ENCODE peak calls at places on chromosomes 5 and 9, in nine cellular contexts. R is prostate gland; Q is colonic mucosa; V is CD4-positive, CD25-positive, alpha-beta regulatory T cell; C is aorta; Y is SJCRH30; A is tibial nerve; T is psoas muscle; J is CD8-positive, alpha-beta memory T cell. L is an unnamed sample. For H3K4me1, the result is how much of the 10 kb centered on the place peaks cover.

GRCh38 chr5:154892370-154892771 is 33.9 kb downstream of the CNOT8 start:
- DNase-seq in R (no peak), Q (no peak), V (no peak), C (no peak), Y (no peak), A (no peak), T (no peak), J (no peak), L (no peak)

GRCh38 chr5:181204561-181205401 is at the start of gene TRIM7:
- DNase-seq in R (no peak), Q (peak), V (no peak), C (peak), Y (peak), A (no peak), T (peak), J (no peak), L (no peak)

GRCh38 chr9:114174876-114175771 is 19.8 kb downstream of the COL27A1 start:
- DNase-seq in R (no peak), Q (peak), V (no peak), C (peak), Y (peak), A (no peak), T (no peak), J (no peak), L (no peak)

GRCh38 chr5:124901081-124901480 is 154.6 kb upstream of the ZNF608 start:
- DNase-seq in R (no peak), Q (no peak), V (no peak), C (no peak), Y (no peak), A (no peak), T (no peak), J (no peak), L (no peak)

GRCh38 chr5:1723476-1723875 is 76.2 kb downstream of the MRPL36 start:
- DNase-seq in R (no peak), Q (peak), V (no peak), C (peak), Y (no peak), A (no peak), T (no peak), J (no peak), L (no peak)

GRCh38 chr5:67154518-67155206 is 41.9 kb downstream of the CD180 start:
- DNase-seq in R (peak), Q (no peak), V (no peak), C (no peak), Y (no peak), A (no peak), T (no peak), J (no peak), L (no peak)

GRCh38 chr9:8660383-8660782 is 860.8 kb upstream of the DMAC1 start:
- DNase-seq in R (peak), Q (peak), V (no peak), C (no peak), Y (peak), A (peak), T (peak), J (no peak), L (no peak)

GRCh38 chr9:105656131-105656921 is 5.9 kb upstream of the TAL2 start:
- DNase-seq in R (peak), Q (peak), V (no peak), C (peak), Y (no peak), A (no peak), T (peak), J (no peak), L (no peak)

GRCh38 chr9:114953917-114954316 is 23.5 kb upstream of the TNFSF8 start:
- DNase-seq in R (peak), Q (peak), V (no peak), C (no peak), Y (no peak), A (peak), T (no peak), J (no peak), L (no peak)

GRCh38 chr5:16618138-16618897 is 1.5 kb upstream of the RETREG1 start:
- DNase-seq in R (no peak), Q (peak), V (no peak), C (no peak), Y (no peak), A (no peak), T (no peak), J (no peak), L (no peak)

DNA sequence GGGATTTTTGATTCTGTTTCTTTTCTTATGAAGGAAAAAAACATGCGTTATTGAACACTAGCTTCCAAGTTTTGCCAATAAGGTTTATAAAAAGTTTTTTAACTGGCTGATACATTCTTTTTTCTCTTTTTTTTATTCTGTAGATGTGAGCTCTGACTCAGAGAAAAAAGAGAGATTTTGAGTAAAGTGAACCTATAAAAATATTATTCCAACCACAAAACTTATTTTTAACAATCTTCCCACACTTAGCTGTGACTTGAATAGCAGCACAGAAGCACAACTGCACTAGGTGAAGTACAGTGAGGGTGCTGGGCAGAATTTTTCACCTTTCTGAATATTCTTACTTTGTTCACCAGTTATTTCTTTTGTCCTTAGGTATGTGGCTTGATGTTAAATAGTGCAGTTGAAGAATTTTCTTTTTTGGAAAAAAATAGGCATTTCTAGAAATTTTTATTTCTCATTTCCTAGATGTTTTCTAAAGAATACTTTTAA is 41.6 kb downstream of the CHSY3 start:
- DNase-seq in R (no peak), Q (no peak), V (no peak), C (no peak), Y (no peak), A (no peak), T (no peak), J (no peak), L (no peak)
- H3K27ac ChIP-seq in R (no peak), Q (no peak), V (no peak), C (no peak), Y (no peak), A (no peak), T (no peak), J (no peak), L (no peak)

GRCh38 chr5:142801495-142801871 is 31.3 kb downstream of the ARHGAP26 start:
- DNase-seq in R (no peak), Q (no peak), V (no peak), C (no peak), Y (no peak), A (no peak), T (no peak), J (no peak), L (no peak)

GRCh38 chr5:142803428-142804111 is 33.4 kb downstream of the ARHGAP26 start:
- DNase-seq in R (no peak), Q (no peak), V (no peak), C (no peak), Y (no peak), A (peak), T (peak), J (no peak), L (no peak)

GRCh38 chr5:142797420-142797819 is 27.2 kb downstream of the ARHGAP26 start:
- DNase-seq in R (no peak), Q (no peak), V (no peak), C (no peak), Y (no peak), A (no peak), T (no peak), J (peak), L (no peak)

GRCh38 chr5:142798099-142798768 is 28.1 kb downstream of the ARHGAP26 start:
- DNase-seq in R (no peak), Q (no peak), V (no peak), C (no peak), Y (no peak), A (peak), T (no peak), J (peak), L (no peak)

GRCh38 chr5:142800776-142801494 is 30.8 kb downstream of the ARHGAP26 start:
- DNase-seq in R (no peak), Q (no peak), V (no peak), C (no peak), Y (no peak), A (no peak), T (no peak), J (peak), L (no peak)
- H3K4me1 ChIP-seq in R (under half), Q (under half), V (under half), C (under half), Y (under half), A (under half), T (under half), J (half or more), L (under half)

GRCh38 chr9:137054932-137055384 is 1.1 kb upstream of the ENTPD2 start:
- DNase-seq in R (no peak), Q (no peak), V (no peak), C (no peak), Y (no peak), A (no peak), T (no peak), J (no peak), L (no peak)

GRCh38 chr9:137055385-137056364 is 1.8 kb upstream of the ENTPD2 start:
- DNase-seq in R (peak), Q (peak), V (no peak), C (peak), Y (peak), A (peak), T (peak), J (no peak), L (no peak)

GRCh38 chr9:137052998-137053943 is 590 bp downstream of the ENTPD2 start:
- DNase-seq in R (no peak), Q (no peak), V (no peak), C (no peak), Y (no peak), A (no peak), T (no peak), J (no peak), L (no peak)

GRCh38 chr9:137052293-137052692 is 1.6 kb downstream of the ENTPD2 start:
- DNase-seq in R (no peak), Q (no peak), V (no peak), C (no peak), Y (no peak), A (no peak), T (no peak), J (no peak), L (no peak)

GRCh38 chr9:137053944-137054931 is at the start of gene ENTPD2:
- DNase-seq in R (peak), Q (peak), V (peak), C (no peak), Y (no peak), A (no peak), T (no peak), J (no peak), L (peak)
- H3K4me3 ChIP-seq in R (peak), Q (peak), V (no peak), C (no peak), Y (peak), A (peak), T (peak), J (no peak), L (peak)

DNA sequence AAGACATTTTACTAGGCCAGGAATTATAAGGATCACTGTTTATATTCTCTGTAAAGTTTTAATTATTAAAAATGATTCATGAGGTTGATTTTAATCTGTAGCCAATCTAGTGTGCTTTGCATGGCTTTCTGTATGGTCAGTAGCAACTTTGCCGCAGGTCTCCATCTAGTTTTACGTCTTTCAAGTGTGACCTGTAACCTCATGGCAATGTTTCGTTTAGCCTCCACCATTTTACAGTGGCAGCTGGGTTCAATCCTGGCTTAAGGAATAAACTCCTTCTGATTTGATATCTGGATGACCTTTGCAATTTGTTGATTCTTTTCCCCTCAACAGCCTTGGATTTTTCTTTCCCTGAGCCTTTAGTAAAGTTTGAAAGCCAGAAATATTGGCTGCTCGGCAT is 434.5 kb upstream of the CDH9 start:
- DNase-seq in R (no peak), Q (no peak), V (no peak), C (no peak), Y (no peak), A (no peak), T (no peak), J (no peak), L (no peak)
- H3K27ac ChIP-seq in R (no peak), Q (no peak), V (no peak), C (no peak), Y (peak), A (no peak), T (no peak), J (no peak), L (no peak)

GRCh38 chr9:136847827-136848392 is 1.3 kb upstream of the PHPT1 start:
- DNase-seq in R (peak), Q (peak), V (peak), C (peak), Y (peak), A (peak), T (peak), J (peak), L (peak)

GRCh38 chr9:136845465-136846261 is 3.4 kb downstream of the AJM1 start:
- DNase-seq in R (no peak), Q (no peak), V (no peak), C (no peak), Y (no peak), A (no peak), T (no peak), J (no peak), L (no peak)

GRCh38 chr9:136847065-136847826 is 2.0 kb upstream of the PHPT1 start:
- DNase-seq in R (no peak), Q (peak), V (no peak), C (no peak), Y (no peak), A (peak), T (peak), J (no peak), L (no peak)

GRCh38 chr9:136844766-136845464 is 2.6 kb downstream of the AJM1 start:
- DNase-seq in R (no peak), Q (no peak), V (no peak), C (no peak), Y (no peak), A (no peak), T (no peak), J (no peak), L (no peak)

DNA sequence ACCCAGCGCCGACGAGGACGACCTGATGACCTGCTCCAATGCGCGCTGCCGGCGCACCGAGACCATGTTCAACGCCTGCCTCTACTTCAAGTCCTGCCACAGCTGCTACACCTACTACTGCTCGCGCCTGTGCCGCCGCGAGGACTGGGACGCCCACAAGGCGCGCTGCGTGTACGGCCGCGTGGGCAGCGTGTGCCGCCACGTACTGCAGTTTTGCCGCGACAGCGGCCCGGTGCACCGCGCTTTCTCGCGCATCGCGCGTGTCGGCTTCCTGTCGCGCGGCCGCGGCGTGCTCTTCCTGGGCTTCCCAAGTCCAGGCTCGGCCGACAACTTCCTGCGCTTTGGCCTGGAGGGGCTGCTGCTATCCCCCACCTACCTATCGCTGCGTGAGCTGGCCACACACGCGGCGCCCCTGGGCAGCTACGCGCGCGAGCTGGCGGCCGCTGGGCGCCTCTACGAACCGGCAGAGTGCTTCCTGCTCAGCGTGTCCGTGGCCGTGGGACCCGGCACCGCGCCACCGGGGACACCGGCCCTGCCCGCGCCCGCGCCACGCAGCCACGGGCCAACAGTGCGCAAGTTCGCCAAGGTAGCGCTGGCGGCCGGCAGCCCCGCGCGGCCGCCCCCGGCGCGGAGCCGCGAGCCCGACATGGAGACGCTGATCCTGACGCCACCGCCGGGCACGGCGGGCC is 2.7 kb upstream of the PHPT1 start:
- DNase-seq in R (no peak), Q (no peak), V (no peak), C (no peak), Y (no peak), A (no peak), T (no peak), J (no peak), L (no peak)
- H3K4me1 ChIP-seq in R (under half), Q (under half), V (half or more), C (under half), Y (under half), A (under half), T (under half), J (under half), L (under half)

DNA sequence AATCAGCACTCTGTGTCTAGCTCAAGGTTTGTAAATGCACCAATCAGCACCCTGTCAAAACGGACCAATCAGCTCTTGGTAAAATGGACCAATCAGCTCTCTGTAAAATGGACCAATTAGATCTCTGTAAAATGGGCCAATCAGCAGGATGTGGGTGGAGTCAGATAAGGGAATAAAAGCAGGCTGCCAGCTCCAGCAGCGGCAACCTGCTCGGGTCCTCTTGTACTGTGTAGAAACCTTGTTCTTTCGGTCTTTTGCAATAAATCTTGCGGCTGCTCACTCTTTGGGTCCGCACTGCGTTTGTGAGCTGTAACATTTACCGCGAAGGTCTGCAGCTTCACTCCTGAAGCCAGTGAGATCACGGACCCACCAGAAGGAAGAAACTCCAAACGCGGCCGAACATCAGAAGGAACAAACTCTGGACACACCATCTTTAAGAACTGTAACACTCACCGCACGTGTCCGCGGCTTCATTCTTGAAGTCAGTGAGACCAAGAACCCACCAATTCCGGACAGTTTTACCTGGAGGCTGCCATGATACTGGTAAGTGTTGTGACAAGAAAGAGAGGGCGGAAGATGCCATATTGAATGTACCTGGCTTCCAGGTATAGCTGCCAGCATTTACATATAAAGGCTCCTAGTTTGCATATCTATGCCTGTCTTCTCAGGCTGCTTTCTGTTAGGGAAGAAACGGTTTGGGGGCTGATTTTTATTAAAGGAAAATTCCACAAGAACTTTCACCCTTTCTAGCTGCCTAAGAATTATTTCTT is 758.5 kb upstream of the CTNND2 start:
- DNase-seq in R (no peak), Q (no peak), V (no peak), C (peak), Y (no peak), A (no peak), T (no peak), J (no peak), L (no peak)
- H3K4me3 ChIP-seq in R (no peak), Q (no peak), V (no peak), C (no peak), Y (no peak), A (no peak), T (no peak), J (no peak), L (no peak)

GRCh38 chr9:76415154-76415553 is 20.9 kb upstream of the RFK start:
- DNase-seq in R (no peak), Q (no peak), V (no peak), C (no peak), Y (no peak), A (no peak), T (no peak), J (no peak), L (no peak)

GRCh38 chr9:76412638-76413037 is 18.4 kb upstream of the RFK start:
- DNase-seq in R (no peak), Q (no peak), V (no peak), C (no peak), Y (no peak), A (no peak), T (no peak), J (no peak), L (no peak)

GRCh38 chr9:76415731-76416130 is 21.5 kb upstream of the RFK start:
- DNase-seq in R (peak), Q (no peak), V (no peak), C (no peak), Y (no peak), A (no peak), T (no peak), J (no peak), L (no peak)

GRCh38 chr9:76413658-76414057 is 19.4 kb upstream of the RFK start:
- DNase-seq in R (no peak), Q (no peak), V (no peak), C (no peak), Y (no peak), A (no peak), T (no peak), J (no peak), L (no peak)

DNA sequence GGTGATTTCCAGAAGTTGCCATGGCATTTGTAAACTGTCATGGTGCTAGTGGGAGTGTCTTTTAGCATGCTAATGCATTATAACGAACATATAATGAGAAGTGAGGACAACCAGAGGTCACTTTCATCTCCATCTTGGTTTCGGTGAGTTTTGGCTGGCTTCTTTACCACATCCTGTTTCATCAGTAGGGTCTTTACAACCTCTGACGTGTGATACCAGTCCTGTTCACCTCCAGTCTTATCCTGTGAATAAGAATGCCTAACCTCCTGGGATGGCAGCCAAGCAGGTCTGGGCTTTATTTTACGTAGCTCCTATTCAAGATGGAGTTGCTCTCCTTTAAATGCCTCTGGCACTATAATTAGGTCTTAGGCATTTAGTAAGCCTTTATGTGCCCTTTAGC is 20.4 kb upstream of the RFK start:
- DNase-seq in R (no peak), Q (no peak), V (no peak), C (no peak), Y (no peak), A (no peak), T (no peak), J (peak), L (no peak)
- H3K27ac ChIP-seq in R (no peak), Q (no peak), V (no peak), C (no peak), Y (no peak), A (no peak), T (no peak), J (no peak), L (no peak)

DNA sequence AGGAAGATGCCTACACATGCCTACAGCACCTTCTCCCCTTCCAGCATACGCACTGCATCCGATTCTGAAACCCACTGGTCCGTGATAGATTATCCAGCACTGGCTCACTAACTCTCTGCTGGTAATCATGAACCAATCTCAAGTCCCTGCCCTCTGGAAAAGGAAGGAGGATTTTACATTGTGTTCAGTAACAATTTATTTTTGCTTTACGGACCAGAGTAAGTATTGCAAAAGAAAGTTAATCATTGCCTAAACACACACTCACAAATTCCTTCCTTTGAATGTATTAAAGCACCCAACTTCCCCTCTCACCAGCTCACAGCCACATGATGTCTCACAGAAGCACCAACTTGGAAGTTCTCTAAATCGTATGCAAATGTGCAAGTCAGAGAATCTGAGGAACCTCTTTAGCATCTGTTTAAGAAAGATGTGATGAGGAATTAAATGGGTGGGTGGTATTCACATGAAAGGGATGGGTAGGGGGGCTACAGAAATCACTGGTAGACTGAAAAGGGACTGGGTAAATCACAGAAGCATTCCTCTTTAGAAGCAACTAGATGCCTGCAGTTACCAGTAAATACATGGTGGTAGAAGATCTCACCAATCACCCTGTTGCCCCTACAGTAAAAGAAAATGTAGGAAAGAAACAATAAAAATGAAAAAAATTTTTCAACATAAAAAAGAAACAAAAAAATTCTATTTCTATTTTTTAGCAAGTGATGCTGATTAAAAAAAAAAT is 8.4 kb downstream of the GNAQ start:
- DNase-seq in R (no peak), Q (peak), V (no peak), C (no peak), Y (no peak), A (no peak), T (no peak), J (no peak), L (no peak)
- H3K4me1 ChIP-seq in R (under half), Q (under half), V (under half), C (under half), Y (under half), A (under half), T (under half), J (under half), L (under half)

L was measured in effector memory CD4-positive, alpha-beta T cell.